ENCODE peak calls at places on chromosome 18, in eight cellular contexts. N, M, D, G, P, O, J and C are unnamed samples.

GRCh38 chr18:37930640-37931039 is 365.0 kb upstream of the CELF4 start:
- DNase-seq in N (no peak), M (no peak), D (no peak), G (no peak), P (no peak), O (no peak), J (no peak), C (no peak)

GRCh38 chr18:79476918-79477685 is 81.4 kb downstream of the NFATC1 start:
- DNase-seq in N (no peak), M (no peak), D (peak; percentile 22), G (no peak), P (no peak), O (no peak), J (no peak), C (no peak)

GRCh38 chr18:21300616-21301200 is 58.7 kb downstream of the GREB1L start:
- DNase-seq in N (no peak), M (no peak), D (no peak), G (no peak), P (no peak), O (no peak), J (no peak), C (no peak)

GRCh38 chr18:9506046-9506792 is 30.9 kb downstream of the RALBP1 start:
- DNase-seq in N (peak; percentile 16), M (peak; percentile 11), D (no peak), G (no peak), P (no peak), O (no peak), J (no peak), C (no peak)

GRCh38 chr18:27844416-27844792 is 332.5 kb downstream of the CDH2 start:
- DNase-seq in N (peak; percentile 22), M (peak; percentile 71), D (no peak), G (peak; percentile 16), P (no peak), O (no peak), J (no peak), C (no peak)

GRCh38 chr18:2515908-2516625 is 55.2 kb downstream of the METTL4 start:
- DNase-seq in N (peak; percentile 95), M (peak; percentile 68), D (no peak), G (peak; percentile 98), P (no peak), O (no peak), J (no peak), C (no peak)

GRCh38 chr18:75201936-75202335 is 7.0 kb downstream of the PTGR3 start:
- DNase-seq in N (no peak), M (no peak), D (no peak), G (no peak), P (no peak), O (no peak), J (no peak), C (no peak)

GRCh38 chr18:39448942-39449341 is 1883.3 kb upstream of the CELF4 start:
- DNase-seq in N (peak; percentile 32), M (no peak), D (no peak), G (peak; percentile 48), P (no peak), O (no peak), J (no peak), C (no peak)

GRCh38 chr18:24559474-24560018 is 99.1 kb downstream of the HRH4 start:
- DNase-seq in N (no peak), M (no peak), D (no peak), G (no peak), P (no peak), O (no peak), J (no peak), C (no peak)

GRCh38 chr18:31741096-31741735 is 19.5 kb downstream of the SLC25A52 start:
- DNase-seq in N (peak; percentile 36), M (peak; percentile 16), D (peak; percentile 29), G (peak; percentile 54), P (peak; percentile 7), O (no peak), J (peak; percentile 13), C (peak; percentile 41)

GRCh38 chr18:50297621-50298442 is 10.3 kb upstream of the CXXC1 start:
- DNase-seq in N (peak; percentile 61), M (peak; percentile 36), D (peak; percentile 45), G (peak; percentile 76), P (no peak), O (no peak), J (peak; percentile 56), C (peak; percentile 58)

GRCh38 chr18:73006331-73006730 is 138.5 kb upstream of the NETO1 start:
- DNase-seq in N (no peak), M (no peak), D (no peak), G (no peak), P (no peak), O (no peak), J (no peak), C (no peak)

GRCh38 chr18:24112874-24113615 is 25.8 kb upstream of the CABYR start:
- DNase-seq in N (peak; percentile 69), M (peak; percentile 31), D (no peak), G (peak; percentile 85), P (no peak), O (peak; percentile 43), J (no peak), C (no peak)

GRCh38 chr18:8848541-8848940 is 143.2 kb downstream of the MTCL1 start:
- DNase-seq in N (peak; percentile 24), M (no peak), D (no peak), G (no peak), P (no peak), O (no peak), J (no peak), C (no peak)

GRCh38 chr18:43919565-43919964 is 642.3 kb upstream of the SYT4 start:
- DNase-seq in N (no peak), M (no peak), D (no peak), G (no peak), P (no peak), O (no peak), J (no peak), C (no peak)

GRCh38 chr18:26056291-26056690 is 34.1 kb downstream of the SS18 start:
- DNase-seq in N (peak; percentile 66), M (no peak), D (no peak), G (peak; percentile 64), P (no peak), O (no peak), J (no peak), C (no peak)

GRCh38 chr18:59902180-59902992 is 2.6 kb downstream of the PMAIP1 start:
- DNase-seq in N (peak; percentile 95), M (peak; percentile 80), D (no peak), G (peak; percentile 89), P (no peak), O (no peak), J (no peak), C (no peak)

GRCh38 chr18:37393221-37393828 is 172.3 kb downstream of the CELF4 start:
- DNase-seq in N (no peak), M (no peak), D (no peak), G (no peak), P (no peak), O (no peak), J (no peak), C (no peak)